ENCODE peak calls at places on chromosomes 7 and 10, in seven cellular contexts. V is adrenal gland, N is heart right ventricle, Y is A549, Z is Calu3, F is BJ, P is WTC11. G is an unnamed sample.

GRCh38 chr10:114320249-114321116 is 81.4 kb downstream of the VWA2 start:
- DNase-seq in V (no peak), N (peak), Y (peak), Z (peak), F (no peak), P (no peak), G (no peak)

GRCh38 chr10:78336402-78336791 is 302.7 kb downstream of the RPS24 start:
- DNase-seq in V (peak), N (no peak), Y (no peak), Z (no peak), F (peak), P (no peak), G (peak)

GRCh38 chr7:41491313-41491712 is 211.6 kb downstream of the INHBA start:
- DNase-seq in V (no peak), N (no peak), Y (no peak), Z (no peak), F (no peak), P (no peak), G (no peak)

GRCh38 chr10:96752380-96752779 is 32.1 kb upstream of the PIK3AP1 start:
- DNase-seq in V (no peak), N (no peak), Y (no peak), Z (no peak), F (no peak), P (no peak), G (no peak)

GRCh38 chr10:60536529-60537114 is 146.9 kb upstream of the ANK3 start:
- DNase-seq in V (no peak), N (no peak), Y (peak), Z (no peak), F (peak), P (no peak), G (peak)

GRCh38 chr7:113774182-113774807 is 144.5 kb downstream of the PPP1R3A start:
- DNase-seq in V (no peak), N (no peak), Y (peak), Z (peak), F (peak), P (no peak), G (peak)

GRCh38 chr10:30553625-30554442 is 75.7 kb downstream of the LYZL2 start:
- DNase-seq in V (peak), N (peak), Y (peak), Z (peak), F (peak), P (peak), G (peak)

GRCh38 chr7:37683263-37684120 is at the start of gene GPR141:
- DNase-seq in V (no peak), N (no peak), Y (no peak), Z (no peak), F (no peak), P (no peak), G (no peak)

GRCh38 chr7:106891545-106892410 is 26.7 kb downstream of the PIK3CG start:
- DNase-seq in V (no peak), N (no peak), Y (no peak), Z (no peak), F (no peak), P (no peak), G (no peak)

GRCh38 chr10:75431180-75432111 is at the start of gene LRMDA:
- DNase-seq in V (peak), N (peak), Y (peak), Z (peak), F (no peak), P (peak), G (no peak)

GRCh38 chr10:11328264-11329054 is 283.0 kb downstream of the USP6NL start:
- DNase-seq in V (no peak), N (no peak), Y (no peak), Z (no peak), F (no peak), P (no peak), G (no peak)

GRCh38 chr7:41592226-41592625 is 110.7 kb downstream of the INHBA start:
- DNase-seq in V (no peak), N (no peak), Y (no peak), Z (no peak), F (no peak), P (no peak), G (no peak)

GRCh38 chr7:70570961-70571360 is 561.0 kb upstream of the GALNT17 start:
- DNase-seq in V (no peak), N (no peak), Y (no peak), Z (no peak), F (no peak), P (no peak), G (no peak)

GRCh38 chr10:3048114-3049019 is 19.0 kb upstream of the PFKP start:
- DNase-seq in V (no peak), N (no peak), Y (no peak), Z (no peak), F (no peak), P (no peak), G (peak)

GRCh38 chr7:30028749-30029635 is 780 bp downstream of the PLEKHA8 start:
- DNase-seq in V (peak), N (peak), Y (peak), Z (peak), F (no peak), P (peak), G (no peak)

GRCh38 chr7:149598721-149599308 is 101.2 kb upstream of the ZNF746 start:
- DNase-seq in V (peak), N (no peak), Y (peak), Z (peak), F (no peak), P (peak), G (peak)

GRCh38 chr7:137169282-137169698 is 174.2 kb downstream of the PTN start:
- DNase-seq in V (peak), N (peak), Y (peak), Z (peak), F (peak), P (peak), G (peak)

GRCh38 chr7:74044366-74045350 is 16.7 kb downstream of the ELN start:
- DNase-seq in V (no peak), N (no peak), Y (no peak), Z (no peak), F (no peak), P (no peak), G (no peak)

GRCh38 chr10:94666391-94667102 is 17.0 kb upstream of the CYP2C18 start:
- DNase-seq in V (no peak), N (no peak), Y (no peak), Z (no peak), F (no peak), P (no peak), G (no peak)

GRCh38 chr7:103113164-103113563 is 35.7 kb downstream of the NAPEPLD start:
- DNase-seq in V (no peak), N (no peak), Y (peak), Z (peak), F (peak), P (no peak), G (peak)

GRCh38 chr7:155296006-155296787 is 1.5 kb upstream of the INSIG1 start:
- DNase-seq in V (no peak), N (no peak), Y (no peak), Z (no peak), F (no peak), P (no peak), G (no peak)

GRCh38 chr7:155295511-155295910 is 2.2 kb upstream of the INSIG1 start:
- DNase-seq in V (no peak), N (no peak), Y (no peak), Z (no peak), F (no peak), P (no peak), G (no peak)

GRCh38 chr7:155298288-155298833 is 683 bp downstream of the INSIG1 start:
- DNase-seq in V (no peak), N (peak), Y (no peak), Z (no peak), F (no peak), P (no peak), G (no peak)

GRCh38 chr7:155297517-155298287 is at the start of gene INSIG1:
- DNase-seq in V (peak), N (peak), Y (peak), Z (peak), F (peak), P (peak), G (peak)

GRCh38 chr7:155296788-155297516 is 726 bp upstream of the INSIG1 start:
- DNase-seq in V (peak), N (peak), Y (peak), Z (peak), F (peak), P (peak), G (peak)
- TF ChIP-seq CTCF in V (peak), N (peak), Y (no peak), Z (no peak), F (no peak), P (peak), G (no peak)

GRCh38 chr10:92697663-92698511 is 8.1 kb downstream of the HHEX start:
- DNase-seq in V (no peak), N (no peak), Y (peak), Z (no peak), F (no peak), P (no peak), G (no peak)

GRCh38 chr10:92699193-92699517 is 9.4 kb downstream of the HHEX start:
- DNase-seq in V (no peak), N (no peak), Y (no peak), Z (no peak), F (no peak), P (no peak), G (no peak)

GRCh38 chr10:92696606-92697383 is 7.0 kb downstream of the HHEX start:
- DNase-seq in V (no peak), N (no peak), Y (peak), Z (no peak), F (no peak), P (no peak), G (no peak)

GRCh38 chr10:92702301-92702916 is 12.7 kb downstream of the HHEX start:
- DNase-seq in V (peak), N (no peak), Y (no peak), Z (no peak), F (no peak), P (no peak), G (no peak)

GRCh38 chr10:92699518-92700272 is 9.9 kb downstream of the HHEX start:
- DNase-seq in V (peak), N (peak), Y (peak), Z (no peak), F (no peak), P (peak), G (peak)
- TF ChIP-seq CTCF in V (no peak), N (no peak), Y (no peak), Z (no peak), F (no peak), P (no peak), G (no peak)

GRCh38 chr7:111259991-111260390 is 169.1 kb downstream of the LRRN3 start:
- DNase-seq in V (no peak), N (no peak), Y (no peak), Z (no peak), F (no peak), P (no peak), G (no peak)

GRCh38 chr7:111262293-111263116 is 171.6 kb downstream of the LRRN3 start:
- DNase-seq in V (no peak), N (no peak), Y (peak), Z (no peak), F (no peak), P (no peak), G (no peak)

GRCh38 chr7:111266613-111267012 is 175.7 kb downstream of the LRRN3 start:
- DNase-seq in V (no peak), N (no peak), Y (peak), Z (no peak), F (peak), P (no peak), G (peak)

GRCh38 chr7:111265394-111265793 is 174.5 kb downstream of the LRRN3 start:
- DNase-seq in V (no peak), N (no peak), Y (no peak), Z (no peak), F (no peak), P (no peak), G (no peak)

GRCh38 chr7:111264111-111264868 is 173.4 kb downstream of the LRRN3 start:
- DNase-seq in V (no peak), N (no peak), Y (no peak), Z (no peak), F (no peak), P (no peak), G (no peak)
- TF ChIP-seq CTCF in V (no peak), N (no peak), Y (no peak), Z (no peak), F (no peak), P (no peak), G (no peak)

GRCh38 chr7:121406-121805 is 71.0 kb upstream of the FAM20C start:
- DNase-seq in V (no peak), N (no peak), Y (no peak), Z (no peak), F (no peak), P (no peak), G (no peak)
- TF ChIP-seq CTCF in V (no peak), N (no peak), Y (no peak), Z (no peak), F (no peak), P (no peak), G (no peak)

G was measured in fibroblast of mammary gland.